ENCODE peak calls at places on chromosomes 11 and 22, in five cellular contexts. One of them, this sample, is unnamed.

GRCh38 chr11:995752-996420 is 40.6 kb downstream of the MUC6 start:
- DNase-seq in H9: no peak
- DNase-seq in IMR-90: no peak
- DNase-seq in H1: no peak
- DNase-seq in mesenchymal stem cell: peak
- DNase-seq in this sample: no peak

GRCh38 chr22:36860821-36861659 is at the start of gene NCF4:
- DNase-seq in H9: no peak
- DNase-seq in IMR-90: no peak
- DNase-seq in H1: no peak
- DNase-seq in mesenchymal stem cell: no peak
- DNase-seq in this sample: no peak

GRCh38 chr22:39277135-39277607 is 32.4 kb upstream of the PDGFB start:
- DNase-seq in H9: no peak
- DNase-seq in IMR-90: peak
- DNase-seq in H1: no peak
- DNase-seq in mesenchymal stem cell: peak
- DNase-seq in this sample: no peak

GRCh38 chr11:66363805-66364535 is 7.6 kb downstream of the SLC29A2 start:
- DNase-seq in H9: peak
- DNase-seq in IMR-90: no peak
- DNase-seq in H1: peak
- DNase-seq in mesenchymal stem cell: no peak
- DNase-seq in this sample: peak

GRCh38 chr11:86275493-86276370 is 26.3 kb upstream of the HIKESHI start:
- DNase-seq in H9: no peak
- DNase-seq in IMR-90: no peak
- DNase-seq in H1: no peak
- DNase-seq in mesenchymal stem cell: no peak
- DNase-seq in this sample: no peak

GRCh38 chr11:32420937-32421532 is 14.3 kb downstream of the WT1 start:
- DNase-seq in H9: no peak
- DNase-seq in IMR-90: no peak
- DNase-seq in H1: no peak
- DNase-seq in mesenchymal stem cell: no peak
- DNase-seq in this sample: peak

GRCh38 chr11:32575070-32575469 is 8.6 kb upstream of the EIF3M start:
- DNase-seq in H9: no peak
- DNase-seq in IMR-90: no peak
- DNase-seq in H1: no peak
- DNase-seq in mesenchymal stem cell: no peak
- DNase-seq in this sample: peak

GRCh38 chr11:708511-708910 is 2.5 kb downstream of the EPS8L2 start:
- DNase-seq in H9: no peak
- DNase-seq in IMR-90: no peak
- DNase-seq in H1: no peak
- DNase-seq in mesenchymal stem cell: no peak
- DNase-seq in this sample: no peak

GRCh38 chr11:79273781-79274180 is 167.0 kb downstream of the TENM4 start:
- DNase-seq in H9: no peak
- DNase-seq in IMR-90: no peak
- DNase-seq in H1: no peak
- DNase-seq in mesenchymal stem cell: no peak
- DNase-seq in this sample: peak

GRCh38 chr11:15927196-15927865 is 429.0 kb downstream of the SOX6 start:
- DNase-seq in H9: no peak
- DNase-seq in IMR-90: no peak
- DNase-seq in H1: no peak
- DNase-seq in mesenchymal stem cell: no peak
- DNase-seq in this sample: no peak

GRCh38 chr11:8019671-8020597 is 32.8 kb downstream of the EIF3F start:
- DNase-seq in H9: peak
- DNase-seq in IMR-90: peak
- DNase-seq in H1: peak
- DNase-seq in mesenchymal stem cell: peak
- DNase-seq in this sample: no peak

GRCh38 chr22:46761017-46761416 is 1.4 kb upstream of the TBC1D22A start:
- DNase-seq in H9: no peak
- DNase-seq in IMR-90: no peak
- DNase-seq in H1: no peak
- DNase-seq in mesenchymal stem cell: no peak
- DNase-seq in this sample: no peak

GRCh38 chr22:32558681-32559355 is 84.2 kb downstream of the FBXO7 start:
- DNase-seq in H9: no peak
- DNase-seq in IMR-90: peak
- DNase-seq in H1: no peak
- DNase-seq in mesenchymal stem cell: peak
- DNase-seq in this sample: no peak

GRCh38 chr11:108589136-108589535 is 4.4 kb downstream of the EXPH5 start:
- DNase-seq in H9: no peak
- DNase-seq in IMR-90: no peak
- DNase-seq in H1: no peak
- DNase-seq in mesenchymal stem cell: no peak
- DNase-seq in this sample: no peak

GRCh38 chr22:39972656-39973055 is 12.5 kb downstream of the TMA7B start:
- DNase-seq in H9: no peak
- DNase-seq in IMR-90: no peak
- DNase-seq in H1: no peak
- DNase-seq in mesenchymal stem cell: no peak
- DNase-seq in this sample: no peak

GRCh38 chr11:7869467-7869866 is 61.6 kb downstream of the OR10A6 start:
- DNase-seq in H9: no peak
- DNase-seq in IMR-90: no peak
- DNase-seq in H1: no peak
- DNase-seq in mesenchymal stem cell: peak
- DNase-seq in this sample: no peak

GRCh38 chr22:48240165-48240934 is 1477.9 kb downstream of the TBC1D22A start:
- DNase-seq in H9: no peak
- DNase-seq in IMR-90: no peak
- DNase-seq in H1: no peak
- DNase-seq in mesenchymal stem cell: no peak
- DNase-seq in this sample: peak

GRCh38 chr11:57668467-57668890 is 565 bp downstream of the ZDHHC5 start:
- DNase-seq in H9: no peak
- DNase-seq in IMR-90: no peak
- DNase-seq in H1: no peak
- DNase-seq in mesenchymal stem cell: no peak
- DNase-seq in this sample: peak

GRCh38 chr22:44882226-44882905 is 127.4 kb downstream of the PHF21B start:
- DNase-seq in H9: peak
- DNase-seq in IMR-90: no peak
- DNase-seq in H1: no peak
- DNase-seq in mesenchymal stem cell: no peak
- DNase-seq in this sample: no peak

GRCh38 chr11:27711725-27712124 is 11.5 kb upstream of the BDNF start:
- DNase-seq in H9: no peak
- DNase-seq in IMR-90: no peak
- DNase-seq in H1: no peak
- DNase-seq in mesenchymal stem cell: peak
- DNase-seq in this sample: no peak

GRCh38 chr11:134634897-134635831 is 223.1 kb upstream of the B3GAT1 start:
- DNase-seq in H9: no peak
- DNase-seq in IMR-90: no peak
- DNase-seq in H1: no peak
- DNase-seq in mesenchymal stem cell: no peak
- DNase-seq in this sample: peak

GRCh38 chr11:134040386-134041297 is 28.2 kb upstream of the JAM3 start:
- DNase-seq in H9: no peak
- DNase-seq in IMR-90: peak
- DNase-seq in H1: no peak
- DNase-seq in mesenchymal stem cell: peak
- DNase-seq in this sample: no peak

GRCh38 chr22:46636221-46637002 is 16.2 kb downstream of the GRAMD4 start:
- DNase-seq in H9: no peak
- DNase-seq in IMR-90: no peak
- DNase-seq in H1: no peak
- DNase-seq in mesenchymal stem cell: no peak
- DNase-seq in this sample: no peak

GRCh38 chr11:7019500-7020182 is 505 bp downstream of the ZNF214 start:
- DNase-seq in H9: peak
- DNase-seq in IMR-90: peak
- DNase-seq in H1: peak
- DNase-seq in mesenchymal stem cell: no peak
- DNase-seq in this sample: peak

DNA sequence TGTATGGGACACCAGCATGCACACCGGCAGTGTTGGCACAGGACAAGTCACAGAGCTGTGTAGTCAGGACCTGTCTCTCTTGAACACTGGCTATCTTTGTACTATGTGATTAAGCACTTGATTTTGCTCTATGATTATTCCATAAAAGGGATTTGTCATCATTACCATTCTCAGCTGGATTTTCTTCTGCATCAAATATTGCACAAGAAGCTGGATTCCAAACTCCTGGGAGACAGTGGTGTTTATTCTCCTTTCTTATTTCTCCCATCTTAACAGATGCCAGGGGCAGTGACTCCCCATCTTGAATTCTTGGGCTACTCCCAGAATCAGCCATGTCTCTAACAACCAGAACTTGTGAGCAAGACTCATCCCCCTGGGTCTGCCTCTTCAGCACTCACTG is 62.5 kb upstream of the GNAZ start:
- DNase-seq in H9: no peak
- DNase-seq in IMR-90: no peak
- DNase-seq in H1: no peak
- DNase-seq in mesenchymal stem cell: no peak
- DNase-seq in this sample: no peak
- H2BK5ac ChIP-seq in H9: no peak
- H2BK5ac ChIP-seq in IMR-90: no peak
- H2BK5ac ChIP-seq in H1: no peak
- H2BK5ac ChIP-seq in mesenchymal stem cell: no peak
- H2BK5ac ChIP-seq in this sample: no peak

GRCh38 chr11:63492441-63492840 is 1.5 kb upstream of the PLAAT5 start:
- DNase-seq in H9: no peak
- DNase-seq in IMR-90: no peak
- DNase-seq in H1: no peak
- DNase-seq in mesenchymal stem cell: no peak
- DNase-seq in this sample: no peak

GRCh38 chr11:63491614-63492372 is 826 bp upstream of the PLAAT5 start:
- DNase-seq in H9: no peak
- DNase-seq in IMR-90: peak
- DNase-seq in H1: no peak
- DNase-seq in mesenchymal stem cell: no peak
- DNase-seq in this sample: peak

GRCh38 chr11:63490551-63491239 is at the start of gene PLAAT5:
- DNase-seq in H9: peak
- DNase-seq in IMR-90: no peak
- DNase-seq in H1: peak
- DNase-seq in mesenchymal stem cell: no peak
- DNase-seq in this sample: peak

GRCh38 chr11:63489879-63490278 is 1.1 kb downstream of the PLAAT5 start:
- DNase-seq in H9: peak
- DNase-seq in IMR-90: no peak
- DNase-seq in H1: no peak
- DNase-seq in mesenchymal stem cell: no peak
- DNase-seq in this sample: peak

GRCh38 chr11:63491240-63491587 is 247 bp upstream of the PLAAT5 start:
- DNase-seq in H9: no peak
- DNase-seq in IMR-90: no peak
- DNase-seq in H1: no peak
- DNase-seq in mesenchymal stem cell: no peak
- DNase-seq in this sample: peak
- H3K4ac ChIP-seq in H9: no peak
- H3K4ac ChIP-seq in IMR-90: no peak
- H3K4ac ChIP-seq in H1: no peak
- H3K4ac ChIP-seq in mesenchymal stem cell: no peak
- H3K4ac ChIP-seq in this sample: peak

GRCh38 chr11:17634776-17635550 is 84.4 kb upstream of the MYOD1 start:
- DNase-seq in H9: no peak
- DNase-seq in IMR-90: no peak
- DNase-seq in H1: no peak
- DNase-seq in mesenchymal stem cell: no peak
- DNase-seq in this sample: no peak
- H2BK5ac ChIP-seq in H9: no peak
- H2BK5ac ChIP-seq in IMR-90: no peak
- H2BK5ac ChIP-seq in H1: no peak
- H2BK5ac ChIP-seq in mesenchymal stem cell: no peak
- H2BK5ac ChIP-seq in this sample: no peak

GRCh38 chr22:19448076-19448607 is 631 bp upstream of the C22orf39 start:
- DNase-seq in H9: peak
- DNase-seq in IMR-90: peak
- DNase-seq in H1: no peak
- DNase-seq in mesenchymal stem cell: peak
- DNase-seq in this sample: peak
- H3K4ac ChIP-seq in H9: no peak
- H3K4ac ChIP-seq in IMR-90: peak
- H3K4ac ChIP-seq in H1: peak
- H3K4ac ChIP-seq in mesenchymal stem cell: no peak
- H3K4ac ChIP-seq in this sample: no peak

DNA sequence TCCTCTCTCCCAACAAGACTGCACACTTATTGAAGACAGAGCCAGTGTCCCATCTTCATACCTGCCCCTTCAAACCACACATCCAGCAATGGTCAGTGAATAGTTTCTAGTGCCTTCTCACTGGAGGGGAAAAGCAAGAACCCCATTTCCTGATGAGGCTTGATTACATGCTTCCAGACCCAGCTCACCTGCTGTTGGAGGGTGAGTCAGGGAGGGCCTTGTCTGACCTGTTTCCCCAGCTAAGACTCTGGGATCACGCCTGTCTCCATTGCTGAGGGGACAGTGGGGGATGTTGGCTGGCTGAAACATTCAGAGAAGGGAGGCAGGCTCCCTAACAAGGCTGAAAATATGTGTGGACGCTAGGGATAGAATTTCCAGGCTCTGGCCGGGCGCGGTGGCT is 27.5 kb upstream of the ZDHHC13 start:
- DNase-seq in H9: no peak
- DNase-seq in IMR-90: no peak
- DNase-seq in H1: no peak
- DNase-seq in mesenchymal stem cell: no peak
- DNase-seq in this sample: no peak
- H2BK5ac ChIP-seq in H9: no peak
- H2BK5ac ChIP-seq in IMR-90: no peak
- H2BK5ac ChIP-seq in H1: no peak
- H2BK5ac ChIP-seq in mesenchymal stem cell: no peak
- H2BK5ac ChIP-seq in this sample: no peak

GRCh38 chr11:12027844-12028243 is 19.4 kb upstream of the DKK3 start:
- DNase-seq in H9: no peak
- DNase-seq in IMR-90: no peak
- DNase-seq in H1: no peak
- DNase-seq in mesenchymal stem cell: no peak
- DNase-seq in this sample: no peak
- H3K4ac ChIP-seq in H9: no peak
- H3K4ac ChIP-seq in IMR-90: no peak
- H3K4ac ChIP-seq in H1: no peak
- H3K4ac ChIP-seq in mesenchymal stem cell: no peak
- H3K4ac ChIP-seq in this sample: no peak

DNA sequence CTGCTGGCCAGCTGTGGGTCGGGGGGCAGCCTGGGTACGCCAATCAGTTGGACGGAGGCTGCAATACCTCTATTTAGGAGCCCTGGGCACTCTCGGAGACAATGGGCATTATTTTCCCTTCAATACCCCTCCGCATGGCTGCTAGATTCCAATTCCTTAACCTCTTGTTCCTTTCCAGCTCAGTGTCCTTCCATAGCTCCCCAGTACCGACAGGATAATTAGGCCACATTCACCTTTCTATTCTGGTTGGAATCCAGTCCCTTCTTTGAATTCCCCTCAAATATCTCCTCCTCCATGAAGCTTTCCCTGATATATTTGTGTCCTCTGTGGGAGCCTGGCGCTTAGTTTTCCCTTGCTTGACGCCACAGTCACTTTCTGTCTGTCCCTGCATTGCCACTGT is 4.2 kb upstream of the BIK start:
- DNase-seq in H9: no peak
- DNase-seq in IMR-90: no peak
- DNase-seq in H1: no peak
- DNase-seq in mesenchymal stem cell: no peak
- DNase-seq in this sample: no peak
- H2BK5ac ChIP-seq in H9: no peak
- H2BK5ac ChIP-seq in IMR-90: no peak
- H2BK5ac ChIP-seq in H1: no peak
- H2BK5ac ChIP-seq in mesenchymal stem cell: no peak
- H2BK5ac ChIP-seq in this sample: no peak

This sample was measured in mesendoderm.